ENCODE peak calls at places on chromosome 22, in four cellular contexts. A is K562, M is HepG2, C is H1. E is an unnamed sample.

GRCh38 chr22:45586651-45587405 is 84.1 kb downstream of the FBLN1 start:
- DNase-seq in A (no peak), M (no peak), C (no peak), E (no peak)

GRCh38 chr22:37551981-37552380 is 8.3 kb upstream of the CDC42EP1 start:
- DNase-seq in A (no peak), M (no peak), C (no peak), E (no peak)

GRCh38 chr22:31947296-31947695 is 3.0 kb downstream of the YWHAH start:
- DNase-seq in A (no peak), M (peak), C (no peak), E (no peak)

GRCh38 chr22:37383342-37383741 is 43.9 kb downstream of the ELFN2 start:
- DNase-seq in A (no peak), M (no peak), C (no peak), E (no peak)

GRCh38 chr22:47419239-47419638 is 656.8 kb downstream of the TBC1D22A start:
- DNase-seq in M (no peak), A (no peak), C (no peak), E (no peak)

GRCh38 chr22:35561796-35562526 is 21.3 kb downstream of the RASD2 start:
- DNase-seq in C (no peak), A (peak), M (no peak), E (peak)

GRCh38 chr22:25956801-25957200 is 212.5 kb upstream of the SEZ6L start:
- DNase-seq in A (no peak), M (no peak), C (no peak), E (no peak)

GRCh38 chr22:32354360-32355351 is 3.0 kb upstream of the RFPL3 start:
- DNase-seq in M (no peak), A (no peak), C (no peak), E (no peak)

GRCh38 chr22:36384766-36385400 is 2.9 kb downstream of the MYH9 start:
- DNase-seq in C (no peak), A (no peak), M (no peak), E (peak)

GRCh38 chr22:23789121-23789520 is 2.4 kb downstream of the SMARCB1 start:
- DNase-seq in A (no peak), C (no peak), M (no peak), E (no peak)

GRCh38 chr22:36298118-36298517 is 45.2 kb downstream of the APOL1 start:
- DNase-seq in C (no peak), A (no peak), M (no peak), E (no peak)

GRCh38 chr22:49261616-49262015 is 566.1 kb downstream of the BRD1 start:
- DNase-seq in A (no peak), C (no peak), M (no peak), E (no peak)
- TF ChIP-seq CREB1 in A (no peak), C (no peak), M (no peak), E (no peak)

DNA sequence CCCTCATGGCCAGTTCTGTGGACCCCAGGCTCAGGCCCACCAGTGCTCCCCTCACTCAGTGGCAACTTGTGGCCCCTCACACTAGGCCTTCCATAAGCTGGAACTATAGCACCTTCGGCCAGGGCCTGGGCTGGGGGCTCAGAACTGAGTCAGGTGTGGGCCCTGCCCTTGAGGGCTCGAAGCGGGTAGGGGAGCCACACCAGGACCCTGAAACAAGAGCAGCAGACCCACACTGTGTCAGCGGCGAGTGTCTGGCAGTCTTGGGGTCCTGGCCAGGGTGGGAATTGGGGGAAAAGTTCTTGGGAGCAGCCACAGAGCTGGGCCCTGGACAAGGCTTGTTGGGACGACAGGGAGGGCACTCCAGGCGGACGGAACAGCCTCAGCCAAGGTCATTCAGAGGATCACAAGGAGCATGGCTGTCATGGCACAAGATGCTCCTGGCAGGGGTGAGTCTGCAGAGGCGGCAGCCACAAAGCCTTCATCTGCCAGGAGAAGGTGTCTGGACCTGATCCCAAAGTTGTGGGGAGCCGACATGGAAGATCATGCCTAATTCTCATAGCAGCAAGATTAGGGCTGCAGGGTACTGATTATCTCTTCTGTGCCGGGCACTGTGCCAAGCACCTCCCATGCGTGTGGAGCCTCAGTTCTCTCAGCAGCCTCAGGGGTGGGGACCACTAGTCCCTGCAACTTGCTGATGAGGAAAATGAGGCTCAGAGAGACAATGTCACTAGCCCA is 50.7 kb downstream of the SHISAL1 start:
- DNase-seq in C (no peak), M (no peak), A (no peak), E (peak)
- TF ChIP-seq SP1 in C (no peak), M (no peak), A (no peak), E (no peak)

GRCh38 chr22:17753401-17753989 is 20.8 kb downstream of the BID start:
- DNase-seq in M (no peak), C (no peak), A (no peak), E (no peak)
- TF ChIP-seq JUN in M (no peak), C (no peak), A (no peak), E (no peak)

DNA sequence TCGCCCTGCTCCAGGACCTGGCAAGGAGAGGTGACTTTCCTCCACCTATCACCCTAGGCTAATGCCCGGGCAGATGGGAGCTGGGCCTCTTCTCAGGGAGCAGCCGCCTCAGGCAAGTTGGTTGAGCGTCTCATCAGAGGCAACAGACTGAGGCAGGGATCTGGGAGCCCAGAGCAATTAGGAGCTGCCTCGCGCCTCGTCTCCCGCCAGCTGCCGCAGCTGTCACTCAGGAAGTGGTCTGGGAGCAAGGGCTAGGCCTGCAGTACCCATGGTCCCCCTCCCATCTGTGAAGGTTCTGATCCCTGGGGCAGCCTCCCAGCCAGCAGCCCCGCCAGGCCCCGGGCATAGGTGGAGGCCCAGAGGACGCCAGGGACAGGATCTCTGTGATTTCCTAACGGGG is 4.6 kb upstream of the CABP7 start:
- DNase-seq in C (no peak), A (no peak), M (no peak), E (no peak)
- TF ChIP-seq CREB1 in C (no peak), A (no peak), M (no peak), E (no peak)

GRCh38 chr22:39517470-39517869 is 2.9 kb upstream of the ATF4 start:
- DNase-seq in A (no peak), C (no peak), M (no peak), E (no peak)

GRCh38 chr22:39519681-39520053 is 695 bp upstream of the ATF4 start:
- DNase-seq in C (no peak), A (no peak), M (peak), E (peak)

GRCh38 chr22:39518996-39519680 is 1.2 kb upstream of the ATF4 start:
- DNase-seq in M (no peak), A (no peak), C (no peak), E (no peak)

GRCh38 chr22:39520054-39520873 is at the start of gene ATF4:
- DNase-seq in A (peak), M (peak), C (peak), E (peak)

GRCh38 chr22:39518124-39518786 is 2.1 kb upstream of the ATF4 start:
- DNase-seq in M (no peak), A (no peak), C (no peak), E (no peak)
- TF ChIP-seq SP1 in M (no peak), A (no peak), C (no peak), E (no peak)